ENCODE peak calls at places on chromosomes 7 and 10, in ten cellular contexts. One of them, this sample, is unnamed.

GRCh38 chr7:8436965-8437364 is 3.6 kb downstream of the NXPH1 start:
- DNase-seq in AG09319: no peak
- DNase-seq in choroid plexus epithelial cell: peak; percentile 13
- DNase-seq in uterus: no peak
- DNase-seq in SK-N-SH: no peak
- DNase-seq in cardiac muscle cell: peak; percentile 67
- DNase-seq in progenitor cell of endocrine pancreas: peak; percentile 75
- DNase-seq in Calu3: peak; percentile 92
- DNase-seq in K562: peak; percentile 73
- DNase-seq in right atrium auricular region: no peak
- DNase-seq in this sample: peak; percentile 74

GRCh38 chr10:70265032-70265689 is 18.6 kb downstream of the NPFFR1 start:
- DNase-seq in AG09319: no peak
- DNase-seq in choroid plexus epithelial cell: peak; percentile 48
- DNase-seq in uterus: no peak
- DNase-seq in SK-N-SH: peak; percentile 39
- DNase-seq in cardiac muscle cell: peak; percentile 62
- DNase-seq in progenitor cell of endocrine pancreas: no peak
- DNase-seq in Calu3: peak; percentile 58
- DNase-seq in K562: peak; percentile 67
- DNase-seq in right atrium auricular region: no peak
- DNase-seq in this sample: no peak

GRCh38 chr7:50782376-50783208 is at the start of gene GRB10:
- DNase-seq in AG09319: no peak
- DNase-seq in choroid plexus epithelial cell: peak; percentile 39
- DNase-seq in uterus: peak; percentile 43
- DNase-seq in SK-N-SH: peak; percentile 65
- DNase-seq in cardiac muscle cell: peak; percentile 71
- DNase-seq in progenitor cell of endocrine pancreas: peak; percentile 27
- DNase-seq in Calu3: peak; percentile 70
- DNase-seq in K562: no peak
- DNase-seq in right atrium auricular region: no peak
- DNase-seq in this sample: no peak

GRCh38 chr7:131511071-131511470 is 45.4 kb downstream of the PODXL start:
- DNase-seq in AG09319: no peak
- DNase-seq in choroid plexus epithelial cell: no peak
- DNase-seq in uterus: no peak
- DNase-seq in SK-N-SH: no peak
- DNase-seq in cardiac muscle cell: no peak
- DNase-seq in progenitor cell of endocrine pancreas: no peak
- DNase-seq in Calu3: no peak
- DNase-seq in K562: no peak
- DNase-seq in right atrium auricular region: peak; percentile 56
- DNase-seq in this sample: no peak

GRCh38 chr10:97726636-97727178 is 10.2 kb upstream of the ZFYVE27 start:
- DNase-seq in AG09319: no peak
- DNase-seq in choroid plexus epithelial cell: peak; percentile 87
- DNase-seq in uterus: no peak
- DNase-seq in SK-N-SH: no peak
- DNase-seq in cardiac muscle cell: no peak
- DNase-seq in progenitor cell of endocrine pancreas: no peak
- DNase-seq in Calu3: peak; percentile 42
- DNase-seq in K562: no peak
- DNase-seq in right atrium auricular region: no peak
- DNase-seq in this sample: no peak

GRCh38 chr7:33040803-33041516 is 21.6 kb downstream of the NT5C3A start:
- DNase-seq in AG09319: no peak
- DNase-seq in choroid plexus epithelial cell: peak; percentile 41
- DNase-seq in uterus: no peak
- DNase-seq in SK-N-SH: no peak
- DNase-seq in cardiac muscle cell: peak; percentile 20
- DNase-seq in progenitor cell of endocrine pancreas: no peak
- DNase-seq in Calu3: peak; percentile 77
- DNase-seq in K562: peak; percentile 35
- DNase-seq in right atrium auricular region: no peak
- DNase-seq in this sample: no peak

GRCh38 chr7:158428842-158429753 is 158.5 kb downstream of the PTPRN2 start:
- DNase-seq in AG09319: no peak
- DNase-seq in choroid plexus epithelial cell: no peak
- DNase-seq in uterus: no peak
- DNase-seq in SK-N-SH: peak; percentile 91
- DNase-seq in cardiac muscle cell: no peak
- DNase-seq in progenitor cell of endocrine pancreas: no peak
- DNase-seq in Calu3: no peak
- DNase-seq in K562: no peak
- DNase-seq in right atrium auricular region: no peak
- DNase-seq in this sample: no peak

GRCh38 chr7:134637934-134638719 is 8.5 kb upstream of the BPGM start:
- DNase-seq in AG09319: no peak
- DNase-seq in choroid plexus epithelial cell: no peak
- DNase-seq in uterus: no peak
- DNase-seq in SK-N-SH: no peak
- DNase-seq in cardiac muscle cell: no peak
- DNase-seq in progenitor cell of endocrine pancreas: no peak
- DNase-seq in Calu3: no peak
- DNase-seq in K562: peak; percentile 24
- DNase-seq in right atrium auricular region: no peak
- DNase-seq in this sample: no peak

GRCh38 chr10:119663866-119664698 is 12.9 kb downstream of the BAG3 start:
- DNase-seq in AG09319: no peak
- DNase-seq in choroid plexus epithelial cell: peak; percentile 76
- DNase-seq in uterus: no peak
- DNase-seq in SK-N-SH: peak; percentile 75
- DNase-seq in cardiac muscle cell: no peak
- DNase-seq in progenitor cell of endocrine pancreas: no peak
- DNase-seq in Calu3: no peak
- DNase-seq in K562: peak; percentile 38
- DNase-seq in right atrium auricular region: no peak
- DNase-seq in this sample: no peak

GRCh38 chr7:51344406-51344805 is 27.8 kb upstream of the COBL start:
- DNase-seq in AG09319: no peak
- DNase-seq in choroid plexus epithelial cell: no peak
- DNase-seq in uterus: no peak
- DNase-seq in SK-N-SH: no peak
- DNase-seq in cardiac muscle cell: peak; percentile 25
- DNase-seq in progenitor cell of endocrine pancreas: no peak
- DNase-seq in Calu3: peak; percentile 93
- DNase-seq in K562: no peak
- DNase-seq in right atrium auricular region: no peak
- DNase-seq in this sample: no peak

GRCh38 chr10:58280485-58280884 is 11.5 kb downstream of the CISD1 start:
- DNase-seq in AG09319: no peak
- DNase-seq in choroid plexus epithelial cell: no peak
- DNase-seq in uterus: no peak
- DNase-seq in SK-N-SH: no peak
- DNase-seq in cardiac muscle cell: no peak
- DNase-seq in progenitor cell of endocrine pancreas: no peak
- DNase-seq in Calu3: no peak
- DNase-seq in K562: no peak
- DNase-seq in right atrium auricular region: no peak
- DNase-seq in this sample: no peak

GRCh38 chr10:93208717-93209464 is 135.2 kb downstream of the CYP26A1 start:
- DNase-seq in AG09319: no peak
- DNase-seq in choroid plexus epithelial cell: no peak
- DNase-seq in uterus: no peak
- DNase-seq in SK-N-SH: no peak
- DNase-seq in cardiac muscle cell: no peak
- DNase-seq in progenitor cell of endocrine pancreas: no peak
- DNase-seq in Calu3: no peak
- DNase-seq in K562: no peak
- DNase-seq in right atrium auricular region: no peak
- DNase-seq in this sample: no peak

GRCh38 chr7:99098317-99098823 is 45.5 kb downstream of the SMURF1 start:
- DNase-seq in AG09319: no peak
- DNase-seq in choroid plexus epithelial cell: no peak
- DNase-seq in uterus: no peak
- DNase-seq in SK-N-SH: no peak
- DNase-seq in cardiac muscle cell: no peak
- DNase-seq in progenitor cell of endocrine pancreas: no peak
- DNase-seq in Calu3: no peak
- DNase-seq in K562: no peak
- DNase-seq in right atrium auricular region: no peak
- DNase-seq in this sample: no peak

GRCh38 chr10:1360581-1361164 is 304.5 kb downstream of the WDR37 start:
- DNase-seq in AG09319: no peak
- DNase-seq in choroid plexus epithelial cell: no peak
- DNase-seq in uterus: no peak
- DNase-seq in SK-N-SH: no peak
- DNase-seq in cardiac muscle cell: peak; percentile 17
- DNase-seq in progenitor cell of endocrine pancreas: no peak
- DNase-seq in Calu3: no peak
- DNase-seq in K562: no peak
- DNase-seq in right atrium auricular region: no peak
- DNase-seq in this sample: no peak

GRCh38 chr7:128699196-128699712 is 27.2 kb downstream of the GARIN1A start:
- DNase-seq in AG09319: no peak
- DNase-seq in choroid plexus epithelial cell: no peak
- DNase-seq in uterus: no peak
- DNase-seq in SK-N-SH: no peak
- DNase-seq in cardiac muscle cell: no peak
- DNase-seq in progenitor cell of endocrine pancreas: no peak
- DNase-seq in Calu3: no peak
- DNase-seq in K562: no peak
- DNase-seq in right atrium auricular region: no peak
- DNase-seq in this sample: no peak

GRCh38 chr7:158353606-158354570 is 233.7 kb downstream of the PTPRN2 start:
- DNase-seq in AG09319: no peak
- DNase-seq in choroid plexus epithelial cell: peak; percentile 51
- DNase-seq in uterus: no peak
- DNase-seq in SK-N-SH: peak; percentile 82
- DNase-seq in cardiac muscle cell: no peak
- DNase-seq in progenitor cell of endocrine pancreas: no peak
- DNase-seq in Calu3: no peak
- DNase-seq in K562: peak; percentile 62
- DNase-seq in right atrium auricular region: no peak
- DNase-seq in this sample: peak; percentile 62

GRCh38 chr7:17166824-17167379 is 131.6 kb upstream of the AHR start:
- DNase-seq in AG09319: no peak
- DNase-seq in choroid plexus epithelial cell: no peak
- DNase-seq in uterus: no peak
- DNase-seq in SK-N-SH: no peak
- DNase-seq in cardiac muscle cell: peak; percentile 19
- DNase-seq in progenitor cell of endocrine pancreas: no peak
- DNase-seq in Calu3: no peak
- DNase-seq in K562: no peak
- DNase-seq in right atrium auricular region: no peak
- DNase-seq in this sample: no peak

DNA sequence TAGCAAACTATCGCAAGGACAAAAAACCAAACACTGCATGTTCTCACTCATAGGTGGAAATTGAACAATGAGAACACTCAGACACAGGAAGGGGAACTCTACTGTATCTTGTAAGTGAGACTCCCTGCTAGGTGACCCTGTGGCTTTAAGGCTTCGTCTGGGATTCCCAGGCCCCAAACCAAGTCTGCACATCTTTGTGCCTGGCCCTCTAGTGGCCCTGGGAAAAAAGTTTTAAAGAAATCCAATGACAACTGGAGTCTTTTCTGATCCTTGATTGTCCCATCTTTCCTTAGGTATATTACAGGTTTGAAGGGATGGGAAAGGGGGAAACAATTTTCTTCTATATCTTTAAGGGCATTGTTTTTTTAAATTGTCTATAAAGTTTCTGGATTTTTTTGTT is 10.6 kb upstream of the LIPM start:
- DNase-seq in AG09319: no peak
- DNase-seq in choroid plexus epithelial cell: peak; percentile 76
- DNase-seq in uterus: no peak
- DNase-seq in SK-N-SH: peak; percentile 19
- DNase-seq in cardiac muscle cell: peak; percentile 58
- DNase-seq in progenitor cell of endocrine pancreas: no peak
- DNase-seq in Calu3: peak; percentile 21
- DNase-seq in K562: no peak
- DNase-seq in right atrium auricular region: no peak
- DNase-seq in this sample: no peak
- TF ChIP-seq CTCF in AG09319: peak; percentile 35
- TF ChIP-seq CTCF in choroid plexus epithelial cell: peak; percentile 72
- TF ChIP-seq CTCF in uterus: no peak
- TF ChIP-seq CTCF in SK-N-SH: peak; percentile 68
- TF ChIP-seq CTCF in cardiac muscle cell: peak; percentile 44
- TF ChIP-seq CTCF in progenitor cell of endocrine pancreas: peak; percentile 71
- TF ChIP-seq CTCF in Calu3: no peak
- TF ChIP-seq CTCF in K562: no peak
- TF ChIP-seq CTCF in right atrium auricular region: peak; percentile 54
- TF ChIP-seq CTCF in this sample: peak; percentile 75

GRCh38 chr7:11231190-11231589 is 257.5 kb downstream of the PHF14 start:
- DNase-seq in AG09319: no peak
- DNase-seq in choroid plexus epithelial cell: no peak
- DNase-seq in uterus: no peak
- DNase-seq in SK-N-SH: no peak
- DNase-seq in cardiac muscle cell: no peak
- DNase-seq in progenitor cell of endocrine pancreas: no peak
- DNase-seq in Calu3: no peak
- DNase-seq in K562: no peak
- DNase-seq in right atrium auricular region: no peak
- DNase-seq in this sample: no peak
- TF ChIP-seq CTCF in AG09319: no peak
- TF ChIP-seq CTCF in choroid plexus epithelial cell: no peak
- TF ChIP-seq CTCF in uterus: no peak
- TF ChIP-seq CTCF in SK-N-SH: no peak
- TF ChIP-seq CTCF in cardiac muscle cell: no peak
- TF ChIP-seq CTCF in progenitor cell of endocrine pancreas: no peak
- TF ChIP-seq CTCF in Calu3: no peak
- TF ChIP-seq CTCF in K562: no peak
- TF ChIP-seq CTCF in right atrium auricular region: no peak
- TF ChIP-seq CTCF in this sample: no peak

DNA sequence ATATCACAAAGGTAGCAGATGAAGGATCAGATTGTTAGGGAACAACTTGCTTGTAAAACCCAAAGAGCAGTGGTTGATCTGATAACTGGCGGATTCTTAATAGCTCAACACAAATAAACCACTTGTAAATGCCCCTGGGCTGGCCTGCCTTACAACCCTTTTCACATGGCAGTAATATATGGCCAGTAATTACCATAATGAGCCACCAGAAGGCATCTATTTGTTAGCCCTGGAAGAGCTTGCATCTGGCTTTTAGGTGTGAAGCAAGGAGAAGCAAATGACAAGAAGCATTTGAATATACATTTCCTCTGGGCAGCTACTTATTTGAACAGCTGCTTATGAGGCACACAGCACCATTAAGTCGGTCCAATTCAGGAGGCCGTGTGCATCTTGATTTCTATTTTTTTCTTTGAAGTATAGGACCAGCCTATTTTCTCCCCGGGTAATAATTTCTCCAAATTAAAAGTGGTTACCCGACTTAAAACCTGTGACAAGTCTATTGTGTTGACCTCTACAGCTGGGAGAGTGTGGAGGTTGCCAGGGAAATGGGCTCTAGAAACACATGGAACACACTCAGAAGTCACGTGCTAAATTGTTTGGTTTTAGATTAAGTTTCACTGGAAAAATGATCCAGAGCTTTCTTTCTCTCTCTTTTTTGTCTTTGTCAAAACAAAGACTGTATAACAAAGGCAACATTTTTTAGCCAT is 113.4 kb downstream of the SEM1 start:
- DNase-seq in AG09319: no peak
- DNase-seq in choroid plexus epithelial cell: peak; percentile 11
- DNase-seq in uterus: no peak
- DNase-seq in SK-N-SH: peak; percentile 50
- DNase-seq in cardiac muscle cell: peak; percentile 11
- DNase-seq in progenitor cell of endocrine pancreas: no peak
- DNase-seq in Calu3: no peak
- DNase-seq in K562: peak; percentile 10
- DNase-seq in right atrium auricular region: no peak
- DNase-seq in this sample: no peak
- TF ChIP-seq CTCF in AG09319: peak; percentile 5
- TF ChIP-seq CTCF in choroid plexus epithelial cell: peak; percentile 9
- TF ChIP-seq CTCF in uterus: no peak
- TF ChIP-seq CTCF in SK-N-SH: peak; percentile 26
- TF ChIP-seq CTCF in cardiac muscle cell: no peak
- TF ChIP-seq CTCF in progenitor cell of endocrine pancreas: peak; percentile 30
- TF ChIP-seq CTCF in Calu3: peak; percentile 23
- TF ChIP-seq CTCF in K562: peak; percentile 26
- TF ChIP-seq CTCF in right atrium auricular region: peak; percentile 35
- TF ChIP-seq CTCF in this sample: peak; percentile 35

GRCh38 chr7:39429421-39429820 is 136.8 kb upstream of the YAE1 start:
- DNase-seq in AG09319: no peak
- DNase-seq in choroid plexus epithelial cell: no peak
- DNase-seq in uterus: no peak
- DNase-seq in SK-N-SH: no peak
- DNase-seq in cardiac muscle cell: no peak
- DNase-seq in progenitor cell of endocrine pancreas: no peak
- DNase-seq in Calu3: no peak
- DNase-seq in K562: no peak
- DNase-seq in right atrium auricular region: no peak
- DNase-seq in this sample: no peak
- TF ChIP-seq CTCF in AG09319: no peak
- TF ChIP-seq CTCF in choroid plexus epithelial cell: no peak
- TF ChIP-seq CTCF in uterus: no peak
- TF ChIP-seq CTCF in SK-N-SH: no peak
- TF ChIP-seq CTCF in cardiac muscle cell: no peak
- TF ChIP-seq CTCF in progenitor cell of endocrine pancreas: no peak
- TF ChIP-seq CTCF in Calu3: no peak
- TF ChIP-seq CTCF in K562: no peak
- TF ChIP-seq CTCF in right atrium auricular region: no peak
- TF ChIP-seq CTCF in this sample: no peak